ENCODE peak calls at places on chromosomes 6 and 20, in seven cellular contexts. U is adrenal gland, K is lower lobe of right lung, G is left ventricle myocardium inferior, F is heart right ventricle, P is uterus, S is astrocyte of the spinal cord. V is an unnamed sample.

GRCh38 chr6:164085552-164086325 is 671.2 kb downstream of the QKI start:
- DNase-seq in U (no peak), K (no peak), G (peak), F (peak), P (peak), S (peak), V (peak)

GRCh38 chr6:41750374-41750773 is 3.2 kb upstream of the PGC start:
- DNase-seq in U (no peak), K (no peak), G (no peak), F (no peak), P (no peak), S (no peak), V (no peak)

GRCh38 chr6:148723484-148723883 is 23.3 kb upstream of the UST start:
- DNase-seq in U (no peak), K (no peak), G (no peak), F (no peak), P (no peak), S (peak), V (peak)

GRCh38 chr6:125104425-125104824 is 49.1 kb upstream of the TPD52L1 start:
- DNase-seq in U (no peak), K (no peak), G (no peak), F (no peak), P (no peak), S (peak), V (peak)

GRCh38 chr6:38973178-38974057 is 75.2 kb upstream of the GLP1R start:
- DNase-seq in U (peak), K (no peak), G (no peak), F (no peak), P (no peak), S (peak), V (peak)

GRCh38 chr6:10369896-10370295 is 45.0 kb downstream of the TFAP2A start:
- DNase-seq in U (no peak), K (no peak), G (no peak), F (no peak), P (no peak), S (no peak), V (peak)

GRCh38 chr6:142088858-142089216 is 43.9 kb upstream of the GJE1 start:
- DNase-seq in U (no peak), K (no peak), G (no peak), F (no peak), P (no peak), S (peak), V (peak)

GRCh38 chr6:116431964-116432595 is 29.1 kb upstream of the CALHM6 start:
- DNase-seq in U (no peak), K (no peak), G (no peak), F (no peak), P (no peak), S (no peak), V (no peak)

GRCh38 chr6:108587258-108588059 is 26.7 kb downstream of the FOXO3 start:
- DNase-seq in U (no peak), K (no peak), G (no peak), F (no peak), P (no peak), S (peak), V (peak)

GRCh38 chr20:40966103-40966502 is 62.5 kb upstream of the TOP1 start:
- DNase-seq in U (peak), K (no peak), G (no peak), F (no peak), P (no peak), S (no peak), V (no peak)

GRCh38 chr6:166381733-166382499 is 824 bp downstream of the MPC1 start:
- DNase-seq in U (peak), K (peak), G (peak), F (peak), P (peak), S (peak), V (peak)
- H3K4me3 ChIP-seq in U (peak), K (peak), G (peak), F (peak), P (peak), S (peak), V (peak)

GRCh38 chr20:8540466-8540865 is 408.4 kb downstream of the PLCB1 start:
- DNase-seq in U (no peak), K (no peak), G (no peak), F (no peak), P (no peak), S (no peak), V (no peak)

GRCh38 chr20:8532169-8532568 is 400.1 kb downstream of the PLCB1 start:
- DNase-seq in U (no peak), K (no peak), G (no peak), F (no peak), P (no peak), S (no peak), V (no peak)

GRCh38 chr20:8534368-8534767 is 402.3 kb downstream of the PLCB1 start:
- DNase-seq in U (no peak), K (no peak), G (no peak), F (no peak), P (no peak), S (no peak), V (no peak)

GRCh38 chr20:8536219-8536618 is 404.2 kb downstream of the PLCB1 start:
- DNase-seq in U (no peak), K (no peak), G (no peak), F (no peak), P (no peak), S (no peak), V (no peak)

GRCh38 chr20:8535403-8536003 is 403.4 kb downstream of the PLCB1 start:
- DNase-seq in U (no peak), K (no peak), G (no peak), F (no peak), P (no peak), S (no peak), V (peak)
- TF ChIP-seq CTCF in U (peak), K (peak), G (peak), F (no peak), P (no peak), S (peak), V (peak)

DNA sequence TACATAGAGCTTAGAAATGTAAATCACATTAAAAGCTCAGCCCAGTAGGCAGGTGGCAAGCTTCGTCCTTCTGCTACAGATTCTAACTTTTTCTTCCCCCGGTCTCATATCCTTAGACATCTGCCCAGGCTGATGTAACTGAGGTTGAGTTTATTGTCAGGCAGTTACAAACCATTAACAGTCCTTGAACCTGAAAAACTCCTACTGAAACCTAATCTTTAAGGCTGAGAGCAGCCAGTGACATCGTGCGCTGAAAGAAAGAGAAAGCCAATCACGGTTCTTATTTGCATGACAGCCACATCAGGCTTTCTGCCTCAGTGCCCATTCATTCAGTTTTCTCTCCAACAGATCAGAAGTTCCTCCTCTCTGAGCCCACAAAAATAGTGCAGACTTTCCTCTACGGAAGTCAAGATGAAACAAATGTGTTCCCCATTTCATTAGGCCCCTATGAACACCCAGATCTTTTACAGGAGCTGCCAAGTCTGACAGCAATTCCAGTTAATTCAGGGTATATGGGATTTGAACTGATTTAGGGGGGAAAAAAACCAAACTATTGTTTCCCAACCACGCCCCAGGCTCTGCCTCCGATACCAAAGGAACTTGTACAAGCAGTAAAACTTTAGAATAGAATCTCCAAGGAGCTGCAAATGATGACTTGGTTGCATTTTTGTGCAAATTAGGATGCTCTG is at the start of gene NHSL1:
- DNase-seq in U (no peak), K (no peak), G (no peak), F (no peak), P (no peak), S (peak), V (no peak)
- H3K4me3 ChIP-seq in U (no peak), K (no peak), G (no peak), F (no peak), P (no peak), S (peak), V (no peak)

DNA sequence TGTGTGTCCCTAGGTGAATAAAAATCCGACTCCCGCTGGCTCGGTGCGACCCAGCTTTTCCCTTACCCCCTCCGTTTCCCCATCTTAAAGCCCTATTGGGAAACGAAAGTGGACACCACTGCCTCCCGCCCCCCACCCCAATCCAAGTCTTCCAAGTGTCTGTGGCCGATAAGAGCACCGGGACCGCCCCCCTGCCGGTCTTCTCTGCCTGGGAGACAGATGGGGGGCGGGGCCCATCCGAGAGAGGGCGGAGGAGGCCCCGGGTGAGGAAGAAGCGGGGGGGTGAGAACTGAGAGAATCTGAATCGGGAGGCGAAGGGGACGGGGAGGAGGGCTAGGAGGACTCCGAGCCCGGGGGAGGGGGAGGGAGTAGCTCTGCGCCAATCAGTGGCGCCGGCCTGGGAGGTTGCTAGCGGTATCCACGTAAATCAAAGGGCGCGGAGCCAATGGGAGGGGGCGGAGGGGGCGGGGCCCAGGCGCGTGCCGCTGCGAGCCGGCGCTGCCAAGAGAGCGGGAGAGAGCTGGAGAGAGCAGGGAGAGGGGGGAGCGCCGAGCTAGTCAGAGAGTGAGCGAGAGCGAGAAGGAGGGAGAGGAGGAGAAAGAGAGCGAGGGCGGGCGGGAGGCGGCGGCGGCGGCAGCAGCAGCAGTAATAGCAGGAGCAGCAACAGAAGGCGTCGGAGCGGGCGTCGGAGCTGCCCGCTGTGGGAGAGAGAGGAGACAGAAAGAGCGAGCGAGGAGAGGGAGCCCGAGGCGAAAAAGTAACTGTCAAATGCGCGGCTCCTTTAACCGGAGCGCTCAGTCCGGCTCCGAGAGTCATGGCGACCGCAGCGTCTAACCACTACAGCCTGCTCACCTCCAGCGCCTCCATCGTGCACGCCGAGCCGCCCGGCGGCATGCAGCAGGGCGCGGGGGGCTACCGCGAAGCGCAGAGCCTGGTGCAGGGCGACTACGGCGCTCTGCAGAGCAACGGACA is at the start of gene POU3F2:
- DNase-seq in U (peak), K (peak), G (peak), F (peak), P (peak), S (peak), V (peak)
- TF ChIP-seq CTCF in U (no peak), K (no peak), G (no peak), F (no peak), P (no peak), S (no peak), V (no peak)

GRCh38 chr6:1256435-1257008 is 55.4 kb upstream of the FOXQ1 start:
- DNase-seq in U (no peak), K (no peak), G (no peak), F (no peak), P (no peak), S (no peak), V (no peak)
- H3K4me3 ChIP-seq in U (no peak), K (no peak), G (no peak), F (no peak), P (no peak), S (no peak), V (no peak)